ENCODE peak calls at places on chromosome 9, in six cellular contexts. One of them, this sample, is unnamed.

GRCh38 chr9:81705578-81705977 is 16.2 kb upstream of the TLE1 start:
- DNase-seq in kidney: no peak
- DNase-seq in amygdala: no peak
- DNase-seq in HEK293T: no peak
- DNase-seq in NCI-H774: no peak
- DNase-seq in stimulated activated CD8-positive, alpha-beta memory T cell treated with anti-CD3 and anti-CD28 coated beads, Interleukin-7, amount 100 ng/mL, for 48 hours: no peak
- DNase-seq in this sample: no peak

GRCh38 chr9:31030741-31031202 is 1353.7 kb upstream of the ACO1 start:
- DNase-seq in NCI-H774: no peak
- DNase-seq in HEK293T: no peak
- DNase-seq in kidney: no peak
- DNase-seq in stimulated activated CD8-positive, alpha-beta memory T cell treated with anti-CD3 and anti-CD28 coated beads, Interleukin-7, amount 100 ng/mL, for 48 hours: no peak
- DNase-seq in amygdala: no peak
- DNase-seq in this sample: peak

GRCh38 chr9:130607640-130608420 is 28.5 kb downstream of the FUBP3 start:
- DNase-seq in NCI-H774: no peak
- DNase-seq in stimulated activated CD8-positive, alpha-beta memory T cell treated with anti-CD3 and anti-CD28 coated beads, Interleukin-7, amount 100 ng/mL, for 48 hours: no peak
- DNase-seq in amygdala: no peak
- DNase-seq in HEK293T: no peak
- DNase-seq in kidney: no peak
- DNase-seq in this sample: no peak

GRCh38 chr9:129285382-129285781 is 107.3 kb upstream of the IER5L start:
- DNase-seq in stimulated activated CD8-positive, alpha-beta memory T cell treated with anti-CD3 and anti-CD28 coated beads, Interleukin-7, amount 100 ng/mL, for 48 hours: no peak
- DNase-seq in HEK293T: no peak
- DNase-seq in NCI-H774: no peak
- DNase-seq in kidney: no peak
- DNase-seq in amygdala: no peak
- DNase-seq in this sample: no peak

GRCh38 chr9:125428060-125428481 is 166.4 kb downstream of the GAPVD1 start:
- DNase-seq in stimulated activated CD8-positive, alpha-beta memory T cell treated with anti-CD3 and anti-CD28 coated beads, Interleukin-7, amount 100 ng/mL, for 48 hours: no peak
- DNase-seq in NCI-H774: no peak
- DNase-seq in kidney: peak
- DNase-seq in amygdala: no peak
- DNase-seq in HEK293T: peak
- DNase-seq in this sample: peak

GRCh38 chr9:86407022-86407421 is 52.8 kb upstream of the TUT7 start:
- DNase-seq in stimulated activated CD8-positive, alpha-beta memory T cell treated with anti-CD3 and anti-CD28 coated beads, Interleukin-7, amount 100 ng/mL, for 48 hours: peak
- DNase-seq in HEK293T: no peak
- DNase-seq in amygdala: no peak
- DNase-seq in NCI-H774: no peak
- DNase-seq in kidney: no peak
- DNase-seq in this sample: peak

GRCh38 chr9:71663216-71663615 is 105.1 kb downstream of the CEMIP2 start:
- DNase-seq in stimulated activated CD8-positive, alpha-beta memory T cell treated with anti-CD3 and anti-CD28 coated beads, Interleukin-7, amount 100 ng/mL, for 48 hours: no peak
- DNase-seq in NCI-H774: no peak
- DNase-seq in amygdala: no peak
- DNase-seq in HEK293T: no peak
- DNase-seq in kidney: no peak
- DNase-seq in this sample: no peak

GRCh38 chr9:128921881-128922763 is 1.3 kb downstream of the PHYHD1 start:
- DNase-seq in HEK293T: peak
- DNase-seq in stimulated activated CD8-positive, alpha-beta memory T cell treated with anti-CD3 and anti-CD28 coated beads, Interleukin-7, amount 100 ng/mL, for 48 hours: no peak
- DNase-seq in kidney: peak
- DNase-seq in NCI-H774: no peak
- DNase-seq in amygdala: no peak
- DNase-seq in this sample: peak

GRCh38 chr9:134566196-134566822 is 75.3 kb upstream of the COL5A1 start:
- DNase-seq in kidney: peak
- DNase-seq in stimulated activated CD8-positive, alpha-beta memory T cell treated with anti-CD3 and anti-CD28 coated beads, Interleukin-7, amount 100 ng/mL, for 48 hours: no peak
- DNase-seq in NCI-H774: no peak
- DNase-seq in HEK293T: no peak
- DNase-seq in amygdala: no peak
- DNase-seq in this sample: no peak

GRCh38 chr9:1083325-1083913 is 33.3 kb downstream of the DMRT2 start:
- DNase-seq in HEK293T: peak
- DNase-seq in amygdala: peak
- DNase-seq in kidney: peak
- DNase-seq in NCI-H774: no peak
- DNase-seq in stimulated activated CD8-positive, alpha-beta memory T cell treated with anti-CD3 and anti-CD28 coated beads, Interleukin-7, amount 100 ng/mL, for 48 hours: no peak
- DNase-seq in this sample: peak

GRCh38 chr9:98958271-98958989 is 14.7 kb downstream of the COL15A1 start:
- DNase-seq in stimulated activated CD8-positive, alpha-beta memory T cell treated with anti-CD3 and anti-CD28 coated beads, Interleukin-7, amount 100 ng/mL, for 48 hours: no peak
- DNase-seq in kidney: no peak
- DNase-seq in NCI-H774: no peak
- DNase-seq in HEK293T: no peak
- DNase-seq in amygdala: no peak
- DNase-seq in this sample: no peak

GRCh38 chr9:95726756-95727155 is 148.7 kb upstream of the ERCC6L2 start:
- DNase-seq in amygdala: no peak
- DNase-seq in kidney: no peak
- DNase-seq in stimulated activated CD8-positive, alpha-beta memory T cell treated with anti-CD3 and anti-CD28 coated beads, Interleukin-7, amount 100 ng/mL, for 48 hours: no peak
- DNase-seq in HEK293T: peak
- DNase-seq in NCI-H774: peak
- DNase-seq in this sample: peak

GRCh38 chr9:131667576-131667975 is 72.3 kb downstream of the RAPGEF1 start:
- DNase-seq in stimulated activated CD8-positive, alpha-beta memory T cell treated with anti-CD3 and anti-CD28 coated beads, Interleukin-7, amount 100 ng/mL, for 48 hours: no peak
- DNase-seq in amygdala: no peak
- DNase-seq in NCI-H774: no peak
- DNase-seq in HEK293T: no peak
- DNase-seq in kidney: no peak
- DNase-seq in this sample: no peak